ENCODE peak calls at places on chromosomes 7 and 10, in seven cellular contexts. S, H, Z, I, A, N and J are unnamed samples.

GRCh38 chr7:117259626-117260025 is 63.2 kb downstream of the WNT2 start:
- DNase-seq in S (peak), H (no peak), Z (no peak), I (no peak), A (no peak), N (no peak), J (no peak)

GRCh38 chr7:12550956-12551355 is 19.6 kb upstream of the SCIN start:
- DNase-seq in S (peak), H (no peak), Z (peak), I (no peak), A (no peak), N (peak), J (no peak)

GRCh38 chr10:51297438-51297837 is 223.2 kb downstream of the PRKG1 start:
- DNase-seq in S (peak), H (no peak), Z (no peak), I (no peak), A (no peak), N (no peak), J (no peak)

GRCh38 chr7:923108-924041 is 31.1 kb downstream of the ADAP1 start:
- DNase-seq in S (peak), H (no peak), Z (peak), I (no peak), A (no peak), N (no peak), J (peak)

GRCh38 chr7:132221356-132221755 is 354.9 kb downstream of the PLXNA4 start:
- DNase-seq in S (no peak), H (no peak), Z (no peak), I (no peak), A (no peak), N (no peak), J (no peak)

GRCh38 chr10:3760083-3760482 is 24.9 kb downstream of the KLF6 start:
- DNase-seq in S (no peak), H (no peak), Z (no peak), I (no peak), A (no peak), N (no peak), J (no peak)

GRCh38 chr10:99551158-99551557 is 18.4 kb downstream of the NKX2-3 start:
- DNase-seq in S (peak), H (no peak), Z (no peak), I (no peak), A (no peak), N (peak), J (no peak)

GRCh38 chr10:117250409-117250808 is 9.5 kb downstream of the SLC18A2 start:
- DNase-seq in S (no peak), H (peak), Z (no peak), I (no peak), A (no peak), N (no peak), J (no peak)

GRCh38 chr10:59682986-59683937 is 26.4 kb downstream of the SLC16A9 start:
- DNase-seq in S (no peak), H (no peak), Z (no peak), I (no peak), A (no peak), N (no peak), J (no peak)

GRCh38 chr7:151063212-151063561 is 3.8 kb downstream of the SLC4A2 start:
- DNase-seq in S (peak), H (peak), Z (no peak), I (no peak), A (no peak), N (no peak), J (no peak)

GRCh38 chr10:109277456-109277855 is 645.9 kb downstream of the XPNPEP1 start:
- DNase-seq in S (peak), H (no peak), Z (no peak), I (no peak), A (no peak), N (no peak), J (no peak)

GRCh38 chr10:49397036-49397999 is 1.4 kb upstream of the DRGX start:
- DNase-seq in S (no peak), H (peak), Z (no peak), I (no peak), A (no peak), N (no peak), J (peak)

GRCh38 chr7:151168022-151168786 is 710 bp upstream of the GBX1 start:
- DNase-seq in S (peak), H (peak), Z (no peak), I (no peak), A (no peak), N (no peak), J (no peak)

GRCh38 chr10:74640134-74640533 is 186.3 kb upstream of the KAT6B start:
- DNase-seq in S (no peak), H (peak), Z (no peak), I (no peak), A (no peak), N (no peak), J (peak)

GRCh38 chr7:98163704-98164478 is 47.3 kb upstream of the BHLHA15 start:
- DNase-seq in S (peak), H (no peak), Z (peak), I (no peak), A (no peak), N (no peak), J (no peak)

GRCh38 chr7:116554436-116554835 is 29.6 kb downstream of the CAV1 start:
- DNase-seq in S (no peak), H (no peak), Z (no peak), I (no peak), A (peak), N (no peak), J (no peak)

GRCh38 chr7:7808156-7808555 is 89.7 kb upstream of the RPA3 start:
- DNase-seq in S (peak), H (no peak), Z (no peak), I (no peak), A (no peak), N (no peak), J (no peak)

GRCh38 chr10:86599729-86600128 is 54.6 kb upstream of the OPN4 start:
- DNase-seq in S (no peak), H (peak), Z (no peak), I (no peak), A (no peak), N (no peak), J (no peak)

GRCh38 chr7:26413007-26413691 is 121.5 kb downstream of the SNX10 start:
- DNase-seq in S (no peak), H (no peak), Z (no peak), I (no peak), A (no peak), N (no peak), J (no peak)

GRCh38 chr10:119090968-119091367 is 10.4 kb upstream of the EIF3A start:
- DNase-seq in S (peak), H (no peak), Z (no peak), I (no peak), A (no peak), N (peak), J (no peak)

GRCh38 chr10:21524526-21525366 is 736 bp downstream of the SKIDA1 start:
- DNase-seq in S (peak), H (peak), Z (peak), I (no peak), A (no peak), N (no peak), J (no peak)

GRCh38 chr7:105971867-105972266 is 8.8 kb downstream of the CDHR3 start:
- DNase-seq in S (peak), H (no peak), Z (no peak), I (no peak), A (no peak), N (no peak), J (no peak)

GRCh38 chr7:23490357-23491131 is 20.3 kb upstream of the IGF2BP3 start:
- DNase-seq in S (peak), H (no peak), Z (no peak), I (no peak), A (no peak), N (no peak), J (peak)

GRCh38 chr7:157476654-157477549 is 140.1 kb downstream of the DNAJB6 start:
- DNase-seq in S (no peak), H (no peak), Z (no peak), I (no peak), A (no peak), N (no peak), J (no peak)

GRCh38 chr7:132575336-132575986 is 809 bp downstream of the PLXNA4 start:
- DNase-seq in S (peak), H (peak), Z (peak), I (no peak), A (no peak), N (peak), J (no peak)

GRCh38 chr10:121365566-121365965 is 232.7 kb downstream of the FGFR2 start:
- DNase-seq in S (no peak), H (peak), Z (no peak), I (no peak), A (no peak), N (no peak), J (no peak)

GRCh38 chr10:96767611-96768010 is 47.3 kb upstream of the PIK3AP1 start:
- DNase-seq in S (peak), H (no peak), Z (peak), I (no peak), A (no peak), N (no peak), J (no peak)

GRCh38 chr7:157916946-157917670 is 580.3 kb downstream of the DNAJB6 start:
- DNase-seq in S (no peak), H (no peak), Z (no peak), I (no peak), A (no peak), N (no peak), J (no peak)

GRCh38 chr7:132430863-132431822 is 145.1 kb downstream of the PLXNA4 start:
- DNase-seq in S (peak), H (no peak), Z (no peak), I (no peak), A (peak), N (peak), J (no peak)